ENCODE peak calls at places on chromosome 13, in five cellular contexts. One of them, this sample, is unnamed.

GRCh38 chr13:40139896-40140520 is 484.5 kb downstream of the COG6 start:
- DNase-seq in IMR-90: no peak
- DNase-seq in heart left ventricle: no peak
- DNase-seq in spleen: no peak
- DNase-seq in upper lobe of left lung: no peak
- DNase-seq in this sample: no peak

GRCh38 chr13:99656092-99656745 is 154.9 kb downstream of the TM9SF2 start:
- DNase-seq in IMR-90: peak
- DNase-seq in heart left ventricle: peak
- DNase-seq in upper lobe of left lung: no peak
- DNase-seq in spleen: peak
- DNase-seq in this sample: peak

GRCh38 chr13:109684836-109685602 is 101.4 kb downstream of the IRS2 start:
- DNase-seq in upper lobe of left lung: no peak
- DNase-seq in heart left ventricle: peak
- DNase-seq in IMR-90: no peak
- DNase-seq in spleen: no peak
- DNase-seq in this sample: peak

GRCh38 chr13:104648291-104648690 is 1582.1 kb upstream of the SLC10A2 start:
- DNase-seq in IMR-90: no peak
- DNase-seq in heart left ventricle: no peak
- DNase-seq in spleen: no peak
- DNase-seq in upper lobe of left lung: peak
- DNase-seq in this sample: no peak

GRCh38 chr13:32175307-32175706 is 139.9 kb downstream of the ZAR1L start:
- DNase-seq in spleen: no peak
- DNase-seq in heart left ventricle: peak
- DNase-seq in IMR-90: no peak
- DNase-seq in upper lobe of left lung: no peak
- DNase-seq in this sample: no peak

GRCh38 chr13:59755647-59756290 is 408.0 kb downstream of the DIAPH3 start:
- DNase-seq in heart left ventricle: no peak
- DNase-seq in IMR-90: no peak
- DNase-seq in spleen: no peak
- DNase-seq in upper lobe of left lung: no peak
- DNase-seq in this sample: no peak

GRCh38 chr13:18235756-18236527 is 945.7 kb downstream of the TUBA3C start:
- DNase-seq in spleen: no peak
- DNase-seq in heart left ventricle: no peak
- DNase-seq in upper lobe of left lung: peak
- DNase-seq in IMR-90: no peak
- DNase-seq in this sample: no peak

GRCh38 chr13:75919660-75920199 is 283.6 kb downstream of the LMO7 start:
- DNase-seq in heart left ventricle: no peak
- DNase-seq in upper lobe of left lung: no peak
- DNase-seq in spleen: no peak
- DNase-seq in IMR-90: no peak
- DNase-seq in this sample: no peak

GRCh38 chr13:79988573-79988972 is 352.4 kb downstream of the SPRY2 start:
- DNase-seq in heart left ventricle: no peak
- DNase-seq in IMR-90: peak
- DNase-seq in spleen: no peak
- DNase-seq in upper lobe of left lung: no peak
- DNase-seq in this sample: peak

GRCh38 chr13:88144580-88144979 is 473.4 kb downstream of the SLITRK5 start:
- DNase-seq in IMR-90: no peak
- DNase-seq in heart left ventricle: no peak
- DNase-seq in upper lobe of left lung: peak
- DNase-seq in spleen: no peak
- DNase-seq in this sample: no peak

GRCh38 chr13:30739646-30740642 is 4.6 kb downstream of the ALOX5AP start:
- DNase-seq in IMR-90: peak
- DNase-seq in upper lobe of left lung: no peak
- DNase-seq in heart left ventricle: no peak
- DNase-seq in spleen: no peak
- DNase-seq in this sample: peak

GRCh38 chr13:73522937-73523336 is 464.1 kb downstream of the KLF5 start:
- DNase-seq in heart left ventricle: no peak
- DNase-seq in upper lobe of left lung: peak
- DNase-seq in spleen: no peak
- DNase-seq in IMR-90: no peak
- DNase-seq in this sample: no peak

GRCh38 chr13:95301135-95301946 is at the start of gene ABCC4:
- DNase-seq in spleen: peak
- DNase-seq in heart left ventricle: peak
- DNase-seq in upper lobe of left lung: peak
- DNase-seq in IMR-90: peak
- DNase-seq in this sample: peak

GRCh38 chr13:27311518-27312208 is 41.0 kb downstream of the RASL11A start:
- DNase-seq in spleen: no peak
- DNase-seq in upper lobe of left lung: no peak
- DNase-seq in heart left ventricle: no peak
- DNase-seq in IMR-90: no peak
- DNase-seq in this sample: no peak

GRCh38 chr13:40440990-40441820 is 225.2 kb downstream of the FOXO1 start:
- DNase-seq in spleen: peak
- DNase-seq in upper lobe of left lung: no peak
- DNase-seq in IMR-90: no peak
- DNase-seq in heart left ventricle: peak
- DNase-seq in this sample: peak

GRCh38 chr13:82569581-82569980 is 1312.7 kb downstream of the SLITRK1 start:
- DNase-seq in IMR-90: no peak
- DNase-seq in spleen: no peak
- DNase-seq in upper lobe of left lung: no peak
- DNase-seq in heart left ventricle: no peak
- DNase-seq in this sample: no peak

GRCh38 chr13:95644611-95645052 is at the start of gene DZIP1:
- DNase-seq in upper lobe of left lung: peak
- DNase-seq in spleen: peak
- DNase-seq in heart left ventricle: peak
- DNase-seq in IMR-90: peak
- DNase-seq in this sample: peak

GRCh38 chr13:68927387-68928026 is 1180.1 kb upstream of the ATXN8OS start:
- DNase-seq in spleen: no peak
- DNase-seq in upper lobe of left lung: no peak
- DNase-seq in heart left ventricle: no peak
- DNase-seq in IMR-90: no peak
- DNase-seq in this sample: no peak

GRCh38 chr13:31207630-31208549 is 8.1 kb downstream of the B3GLCT start:
- DNase-seq in upper lobe of left lung: no peak
- DNase-seq in IMR-90: peak
- DNase-seq in heart left ventricle: peak
- DNase-seq in spleen: no peak
- DNase-seq in this sample: no peak

GRCh38 chr13:73720216-73720840 is 413.9 kb downstream of the KLF12 start:
- DNase-seq in heart left ventricle: no peak
- DNase-seq in spleen: no peak
- DNase-seq in IMR-90: peak
- DNase-seq in upper lobe of left lung: no peak
- DNase-seq in this sample: no peak

GRCh38 chr13:99191336-99191899 is 9.2 kb upstream of the UBAC2 start:
- DNase-seq in spleen: no peak
- DNase-seq in heart left ventricle: no peak
- DNase-seq in IMR-90: no peak
- DNase-seq in upper lobe of left lung: no peak
- DNase-seq in this sample: no peak

DNA sequence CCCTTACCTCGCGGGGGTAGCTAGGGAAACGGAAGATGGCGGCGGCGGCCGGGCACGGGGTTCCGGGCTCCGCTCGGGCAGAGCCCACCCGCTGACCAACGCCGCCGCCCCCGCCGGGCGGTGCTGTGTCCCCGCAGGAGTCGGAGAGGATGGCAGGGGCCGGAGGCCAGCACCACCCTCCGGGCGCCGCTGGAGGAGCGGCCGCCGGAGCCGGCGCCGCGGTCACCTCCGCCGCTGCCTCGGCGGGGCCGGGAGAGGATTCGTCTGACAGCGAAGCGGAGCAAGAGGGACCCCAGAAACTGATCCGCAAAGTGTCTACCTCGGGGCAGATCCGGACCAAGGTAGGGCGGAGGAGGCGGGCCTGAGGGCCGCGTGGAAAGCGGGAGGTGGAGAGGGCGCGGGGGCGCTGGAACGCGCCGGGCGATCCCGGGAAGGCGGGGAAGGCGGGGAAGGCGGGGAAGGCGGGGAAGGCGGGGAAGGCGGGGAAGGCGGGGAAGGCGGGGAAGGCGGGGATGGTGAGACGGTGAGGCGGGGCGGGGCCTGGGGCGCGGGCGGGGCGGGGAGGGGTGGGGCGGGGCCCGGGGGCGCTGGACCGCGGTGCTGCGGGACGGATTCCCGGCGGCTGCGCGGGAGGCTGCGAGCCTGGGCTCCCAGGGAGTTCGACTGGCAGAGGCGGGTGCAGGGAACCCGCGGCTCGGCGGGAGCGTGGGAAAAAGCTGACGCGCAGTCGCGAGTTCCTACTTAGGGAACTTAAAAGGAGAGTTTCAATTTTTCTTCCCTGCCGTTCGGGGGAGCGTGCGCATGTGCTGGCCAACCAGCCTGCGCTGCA is at the start of gene DGKH:
- DNase-seq in IMR-90: peak
- DNase-seq in spleen: peak
- DNase-seq in upper lobe of left lung: peak
- DNase-seq in heart left ventricle: peak
- DNase-seq in this sample: peak
- TF ChIP-seq POLR2A in IMR-90: peak
- TF ChIP-seq POLR2A in spleen: no peak
- TF ChIP-seq POLR2A in upper lobe of left lung: no peak
- TF ChIP-seq POLR2A in heart left ventricle: no peak
- TF ChIP-seq POLR2A in this sample: no peak

GRCh38 chr13:48642061-48642460 is 11.7 kb upstream of the CYSLTR2 start:
- DNase-seq in spleen: no peak
- DNase-seq in heart left ventricle: no peak
- DNase-seq in upper lobe of left lung: no peak
- DNase-seq in IMR-90: no peak
- DNase-seq in this sample: no peak
- TF ChIP-seq POLR2A in spleen: no peak
- TF ChIP-seq POLR2A in heart left ventricle: no peak
- TF ChIP-seq POLR2A in upper lobe of left lung: no peak
- TF ChIP-seq POLR2A in IMR-90: no peak
- TF ChIP-seq POLR2A in this sample: no peak

DNA sequence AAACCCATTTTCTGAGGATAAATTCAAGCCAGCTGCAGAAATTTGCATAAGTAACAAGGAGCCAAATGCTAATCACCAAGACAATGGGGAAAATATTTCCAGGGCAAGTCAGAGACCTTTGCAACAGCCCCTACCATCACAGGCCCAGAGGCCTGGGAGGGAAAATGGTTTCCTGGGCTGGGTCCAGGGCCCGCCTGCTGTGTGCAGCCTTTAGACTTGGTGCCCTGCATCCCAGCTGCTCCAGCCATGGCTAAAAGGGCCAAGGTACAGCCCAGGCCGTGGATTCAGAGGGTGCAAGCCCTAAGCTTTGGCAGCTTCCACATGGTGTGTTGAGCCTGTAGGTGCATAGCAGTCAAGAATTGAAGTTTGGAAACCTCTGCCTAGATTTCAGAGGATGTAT is 309.5 kb upstream of the SGCG start:
- DNase-seq in upper lobe of left lung: peak
- DNase-seq in heart left ventricle: no peak
- DNase-seq in IMR-90: no peak
- DNase-seq in spleen: no peak
- DNase-seq in this sample: no peak
- TF ChIP-seq POLR2A in upper lobe of left lung: no peak
- TF ChIP-seq POLR2A in heart left ventricle: no peak
- TF ChIP-seq POLR2A in IMR-90: no peak
- TF ChIP-seq POLR2A in spleen: no peak
- TF ChIP-seq POLR2A in this sample: no peak

DNA sequence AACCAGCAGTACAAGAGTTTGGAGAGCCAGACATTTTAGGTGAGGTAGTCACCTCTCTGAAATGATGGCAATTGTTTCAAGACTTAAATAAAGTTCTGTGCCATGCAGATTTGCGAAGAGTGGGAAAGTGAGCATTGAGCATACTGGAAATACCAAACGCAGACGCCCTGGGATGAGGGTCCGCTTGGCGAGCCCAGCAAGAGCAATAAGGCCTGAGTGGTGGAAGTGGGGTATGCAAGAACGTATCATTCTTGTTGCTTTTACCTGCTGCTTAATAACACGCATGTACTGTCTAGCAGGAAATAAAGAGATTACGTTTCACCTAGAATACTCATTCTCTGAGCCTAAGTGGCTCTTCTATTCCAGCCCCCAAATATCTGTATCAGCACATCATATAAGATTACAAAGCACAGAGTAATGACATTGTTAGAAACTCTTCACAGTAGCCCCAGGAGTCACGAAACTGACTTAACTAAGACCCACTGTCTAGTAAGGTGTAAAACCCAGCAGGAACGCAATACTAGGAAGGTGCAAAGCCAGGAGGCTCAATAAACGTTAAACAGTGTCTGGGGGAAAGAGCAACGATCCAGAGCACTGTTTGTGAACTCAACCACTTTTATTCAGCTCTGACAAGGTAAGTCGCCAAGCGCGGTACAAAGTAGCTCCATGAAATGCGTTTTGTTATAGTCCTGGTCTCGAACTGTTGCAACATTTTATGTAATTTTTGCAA is 1.3 kb downstream of the RCBTB2 start:
- DNase-seq in upper lobe of left lung: no peak
- DNase-seq in heart left ventricle: no peak
- DNase-seq in spleen: no peak
- DNase-seq in IMR-90: no peak
- DNase-seq in this sample: no peak
- TF ChIP-seq POLR2A in upper lobe of left lung: no peak
- TF ChIP-seq POLR2A in heart left ventricle: no peak
- TF ChIP-seq POLR2A in spleen: no peak
- TF ChIP-seq POLR2A in IMR-90: no peak
- TF ChIP-seq POLR2A in this sample: no peak

DNA sequence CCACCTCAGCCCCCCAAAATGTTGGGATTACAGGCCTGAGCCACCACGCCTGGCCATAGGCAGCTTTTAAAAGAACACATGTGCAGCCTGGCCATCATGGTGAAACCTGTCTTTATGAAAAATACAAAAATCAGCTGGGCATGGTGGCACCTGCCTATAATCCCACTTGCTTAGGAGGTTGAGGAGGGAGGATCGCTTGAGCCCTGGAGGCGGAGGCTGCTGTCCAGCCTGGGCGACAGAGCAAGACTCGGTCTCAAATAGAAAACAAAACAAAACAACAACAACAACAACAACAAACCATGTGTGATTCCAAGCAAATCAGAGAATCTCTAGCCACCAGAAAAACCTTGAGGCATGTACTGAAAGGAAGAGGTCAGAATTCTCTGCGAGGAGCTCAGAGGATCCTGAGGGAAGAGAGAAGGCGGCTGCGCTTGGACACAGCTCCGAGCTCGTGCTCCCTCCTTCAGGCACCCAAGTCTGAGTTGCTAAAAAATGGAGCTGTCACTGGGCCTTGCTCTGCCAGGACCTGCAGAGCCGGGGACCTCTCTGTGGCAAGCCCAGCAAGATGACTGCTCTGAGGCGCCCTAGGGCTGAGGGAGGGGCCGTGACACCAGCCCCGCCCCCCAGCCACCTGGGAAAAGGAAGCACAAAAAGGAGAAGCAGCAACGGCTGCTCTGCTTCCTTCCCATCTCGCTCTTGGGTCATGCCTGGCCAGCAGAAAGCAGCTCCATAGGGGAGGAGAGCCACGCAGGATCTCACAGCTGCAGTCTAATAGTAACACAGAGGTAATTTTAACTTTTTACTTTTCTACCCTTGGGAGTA is at the start of gene ARL11:
- DNase-seq in heart left ventricle: peak
- DNase-seq in IMR-90: no peak
- DNase-seq in upper lobe of left lung: peak
- DNase-seq in spleen: peak
- DNase-seq in this sample: peak
- TF ChIP-seq POLR2A in heart left ventricle: no peak
- TF ChIP-seq POLR2A in IMR-90: no peak
- TF ChIP-seq POLR2A in upper lobe of left lung: no peak
- TF ChIP-seq POLR2A in spleen: no peak
- TF ChIP-seq POLR2A in this sample: no peak

This sample was measured in stomach.